ENCODE peak calls at places on chromosomes 3 and 15, in nine cellular contexts. I, Z, S, F, G, D, P, R and Y are unnamed samples.
A peak's percentile ranks its signal among the peaks of the same experiment; 100 is the strongest.

GRCh38 chr3:43497905-43498365 is 123.9 kb downstream of the ANO10 start:
- DNase-seq in R (no peak), D (no peak), G (no peak), F (no peak), I (no peak), P (peak; percentile 22), S (no peak), Z (no peak), Y (no peak)

GRCh38 chr3:164465172-164465571 is 613.1 kb downstream of the SI start:
- DNase-seq in S (no peak), P (peak; percentile 70), G (no peak), D (no peak), I (no peak), R (no peak), F (no peak), Z (no peak), Y (no peak)

GRCh38 chr15:95371664-95372063 is 958.8 kb upstream of the NR2F2 start:
- DNase-seq in R (no peak), P (peak; percentile 70), G (no peak), D (no peak), F (no peak), Z (peak; percentile 6), S (no peak), I (no peak), Y (no peak)

GRCh38 chr3:114764056-114764492 is 383.0 kb downstream of the ZBTB20 start:
- DNase-seq in R (no peak), S (no peak), D (no peak), Z (no peak), F (no peak), G (no peak), I (no peak), P (peak; percentile 35), Y (no peak)

GRCh38 chr3:69113536-69113935 is 8.9 kb downstream of the LMOD3 start:
- DNase-seq in R (no peak), I (no peak), Z (no peak), S (no peak), F (no peak), G (no peak), D (no peak), P (peak; percentile 87), Y (no peak)

GRCh38 chr3:107660316-107660976 is 137.7 kb downstream of the BBX start:
- DNase-seq in P (peak; percentile 63), D (no peak), I (no peak), G (no peak), Z (peak; percentile 52), S (no peak), F (no peak), R (no peak), Y (no peak)

GRCh38 chr3:98692787-98693473 is 70.2 kb upstream of the ST3GAL6 start:
- DNase-seq in F (no peak), D (no peak), Z (no peak), P (no peak), I (no peak), R (no peak), S (no peak), G (no peak), Y (no peak)

GRCh38 chr3:111547645-111548044 is 5.6 kb downstream of the CD96 start:
- DNase-seq in I (no peak), F (no peak), D (no peak), P (peak; percentile 35), Z (no peak), G (no peak), R (no peak), S (no peak), Y (no peak)

GRCh38 chr3:185930393-185931107 is 7.3 kb downstream of the TRA2B start:
- DNase-seq in S (no peak), D (no peak), Z (no peak), G (no peak), P (peak; percentile 70), I (no peak), F (no peak), R (no peak), Y (no peak)

GRCh38 chr15:41512078-41512394 is 1.6 kb downstream of the LTK start:
- DNase-seq in S (no peak), G (peak; percentile 11), D (no peak), R (no peak), I (no peak), Z (no peak), P (no peak), F (no peak), Y (no peak)

GRCh38 chr15:33644319-33644718 is 324.0 kb upstream of the CHRM5 start:
- DNase-seq in F (no peak), I (no peak), S (no peak), G (no peak), D (no peak), P (no peak), R (no peak), Z (no peak), Y (no peak)

GRCh38 chr3:31667582-31667981 is 134.9 kb downstream of the STT3B start:
- DNase-seq in F (no peak), Z (no peak), P (no peak), G (no peak), I (no peak), D (no peak), S (no peak), R (no peak), Y (no peak)

GRCh38 chr3:64329037-64329436 is 103.8 kb upstream of the PRICKLE2 start:
- DNase-seq in R (no peak), S (no peak), G (no peak), I (no peak), P (no peak), Z (peak; percentile 19), D (no peak), F (no peak), Y (no peak)

GRCh38 chr15:32743411-32744145 is 25.8 kb downstream of the GREM1 start:
- DNase-seq in Z (no peak), R (no peak), G (no peak), P (no peak), F (no peak), I (no peak), D (no peak), S (no peak), Y (no peak)

GRCh38 chr3:36193448-36193847 is 186.9 kb upstream of the STAC start:
- DNase-seq in P (no peak), R (no peak), Z (no peak), D (no peak), I (no peak), S (no peak), F (no peak), G (no peak), Y (no peak)

GRCh38 chr3:196707566-196707965 is 4.5 kb downstream of the CEP19 start:
- DNase-seq in Z (no peak), G (no peak), R (no peak), P (no peak), S (no peak), I (no peak), D (no peak), F (no peak), Y (no peak)

GRCh38 chr15:62539236-62539635 is 374.2 kb upstream of the C2CD4B start:
- DNase-seq in D (no peak), S (no peak), F (no peak), I (no peak), G (no peak), P (no peak), R (no peak), Z (no peak), Y (no peak)

GRCh38 chr15:33089878-33090757 is 104.4 kb downstream of the FMN1 start:
- DNase-seq in Z (no peak), D (no peak), F (no peak), P (peak; percentile 87), S (no peak), R (no peak), G (no peak), I (no peak), Y (no peak)

GRCh38 chr15:96115642-96116041 is 214.9 kb upstream of the NR2F2 start:
- DNase-seq in D (no peak), I (no peak), R (no peak), G (no peak), F (no peak), S (no peak), Z (peak; percentile 56), P (peak; percentile 67), Y (no peak)

GRCh38 chr3:108036401-108036800 is 54.4 kb downstream of the CD47 start:
- DNase-seq in R (no peak), S (no peak), Z (no peak), F (no peak), G (no peak), D (no peak), I (no peak), P (no peak), Y (no peak)

GRCh38 chr15:73004462-73004861 is 47.8 kb upstream of the NEO1 start:
- DNase-seq in D (no peak), Z (no peak), I (no peak), R (no peak), P (no peak), F (no peak), S (no peak), G (no peak), Y (no peak)

GRCh38 chr3:172218350-172219323 is 179.3 kb downstream of the FNDC3B start:
- DNase-seq in F (no peak), S (no peak), G (no peak), I (no peak), D (no peak), Z (no peak), P (no peak), R (no peak), Y (no peak)

GRCh38 chr3:159144891-159145290 is 343.0 kb downstream of the MFSD1 start:
- DNase-seq in Z (no peak), G (no peak), R (no peak), D (no peak), F (no peak), S (no peak), I (no peak), P (no peak), Y (no peak)

GRCh38 chr3:73148207-73148606 is 86.7 kb downstream of the EBLN2 start:
- DNase-seq in S (no peak), R (no peak), F (no peak), I (no peak), P (no peak), Z (no peak), D (no peak), G (no peak), Y (no peak)

GRCh38 chr15:87582169-87582568 is 674.4 kb downstream of the NTRK3 start:
- DNase-seq in D (no peak), I (no peak), Z (no peak), S (no peak), F (no peak), R (no peak), P (no peak), G (no peak), Y (no peak)

GRCh38 chr15:52730163-52730562 is 51.0 kb upstream of the ATOSA start:
- DNase-seq in P (peak; percentile 89), D (no peak), F (no peak), I (no peak), G (no peak), S (no peak), R (no peak), Z (no peak), Y (no peak)

GRCh38 chr3:45472795-45473194 is 84.4 kb downstream of the LARS2 start:
- DNase-seq in S (no peak), Z (no peak), F (no peak), P (no peak), D (no peak), G (no peak), R (no peak), I (no peak), Y (no peak)

GRCh38 chr3:106765342-106765741 is 611.9 kb upstream of the CCDC54 start:
- DNase-seq in P (peak; percentile 89), Z (no peak), F (no peak), G (no peak), S (no peak), I (no peak), D (peak; percentile 31), R (no peak), Y (no peak)

GRCh38 chr3:36893137-36893557 is 51.7 kb downstream of the TRANK1 start:
- DNase-seq in D (no peak), I (no peak), P (peak; percentile 42), S (no peak), R (no peak), Z (no peak), F (no peak), G (no peak), Y (no peak)

GRCh38 chr15:98906712-98907083 is 100.9 kb downstream of the PGPEP1L start:
- DNase-seq in I (no peak), P (peak; percentile 34), D (no peak), G (no peak), Z (no peak), R (no peak), S (no peak), F (no peak), Y (no peak)

GRCh38 chr3:82927309-82928253 is 1166.1 kb upstream of the GBE1 start:
- DNase-seq in G (no peak), F (no peak), D (no peak), R (no peak), I (no peak), P (no peak), Z (no peak), S (no peak), Y (no peak)